ENCODE peak calls at places on chromosomes 12 and 14, in seven cellular contexts. N, B, K, Q, W, C and T are unnamed samples.

GRCh38 chr14:37131205-37131604 is 41.2 kb downstream of the SLC25A21 start:
- DNase-seq in N (no peak), B (no peak), K (no peak), Q (no peak), W (no peak), C (no peak), T (no peak)

GRCh38 chr12:70763666-70764065 is 126.4 kb upstream of the PTPRB start:
- DNase-seq in N (no peak), B (no peak), K (no peak), Q (no peak), W (no peak), C (no peak), T (no peak)

GRCh38 chr14:100540141-100540925 is 46.9 kb downstream of the BEGAIN start:
- DNase-seq in N (peak), B (no peak), K (peak), Q (peak), W (no peak), C (no peak), T (no peak)

GRCh38 chr14:77145975-77146740 is 4.6 kb upstream of the ZDHHC22 start:
- DNase-seq in N (peak), B (no peak), K (no peak), Q (no peak), W (no peak), C (no peak), T (no peak)

GRCh38 chr12:14664434-14665023 is 31.9 kb downstream of the GUCY2C start:
- DNase-seq in N (peak), B (no peak), K (no peak), Q (no peak), W (peak), C (no peak), T (no peak)

GRCh38 chr14:34060747-34061050 is 109.8 kb upstream of the EGLN3 start:
- DNase-seq in N (no peak), B (no peak), K (no peak), Q (no peak), W (no peak), C (no peak), T (no peak)

GRCh38 chr14:78107171-78107570 is 63.0 kb upstream of the NRXN3 start:
- DNase-seq in N (no peak), B (no peak), K (no peak), Q (no peak), W (no peak), C (no peak), T (no peak)

GRCh38 chr12:4137441-4137840 is 136.1 kb upstream of the CCND2 start:
- DNase-seq in N (no peak), B (no peak), K (no peak), Q (no peak), W (no peak), C (no peak), T (no peak)

GRCh38 chr14:65156568-65157366 is 54.5 kb upstream of the MAX start:
- DNase-seq in N (no peak), B (no peak), K (no peak), Q (no peak), W (no peak), C (peak), T (no peak)

GRCh38 chr12:47316609-47317049 is 236.9 kb upstream of the AMIGO2 start:
- DNase-seq in N (no peak), B (no peak), K (no peak), Q (no peak), W (peak), C (no peak), T (no peak)

DNA sequence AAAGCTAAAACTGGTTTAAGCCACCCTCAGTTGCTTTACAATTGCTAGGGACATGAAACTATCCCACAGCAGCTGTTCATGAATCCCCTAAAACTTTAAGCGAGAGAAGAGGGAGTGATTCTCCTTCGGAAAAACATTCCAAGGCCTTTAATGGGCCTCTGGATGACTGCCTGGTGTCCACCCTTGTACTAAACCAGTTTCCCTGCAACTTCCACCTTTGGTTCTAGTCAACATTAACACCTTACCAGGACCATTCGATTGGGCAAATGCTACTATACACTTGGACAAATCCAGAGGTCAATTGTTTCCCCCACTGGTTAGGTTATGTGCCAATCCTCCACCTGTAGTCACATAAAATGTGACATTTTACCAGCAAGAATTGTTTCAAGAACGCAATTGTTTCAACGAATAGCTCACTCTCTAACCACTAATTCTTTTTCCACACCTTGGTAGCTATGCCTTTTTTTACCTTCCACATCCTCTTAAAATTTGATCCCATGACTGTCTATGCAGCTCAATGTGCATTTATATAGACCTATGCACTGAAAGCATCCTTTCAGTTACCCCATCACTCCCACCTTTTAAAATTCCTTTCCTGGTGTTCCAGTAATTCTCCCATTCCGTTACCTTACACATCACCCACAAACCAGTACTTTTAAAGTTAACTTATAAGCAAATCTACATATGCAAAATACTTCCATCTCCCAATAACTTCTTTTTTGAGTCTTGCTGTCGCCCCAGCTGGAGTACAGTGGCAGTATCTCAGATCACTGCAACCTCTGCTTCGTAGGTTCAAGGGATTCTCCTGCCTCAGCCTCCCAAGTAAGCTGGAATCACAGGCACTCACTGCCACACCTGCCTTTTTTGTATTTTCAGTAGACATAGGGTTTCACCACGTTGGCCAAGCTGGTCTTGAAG is 3.6 kb downstream of the UBC start:
- DNase-seq in N (no peak), B (no peak), K (no peak), Q (no peak), W (no peak), C (no peak), T (no peak)
- H3K4me3 ChIP-seq in N (peak), B (no peak), K (peak), Q (peak), W (no peak), C (peak), T (peak)

GRCh38 chr14:47675239-47675488 is 241 bp downstream of the MDGA2 start:
- DNase-seq in N (no peak), B (no peak), K (no peak), Q (no peak), W (no peak), C (no peak), T (no peak)
- H3K4me3 ChIP-seq in N (no peak), B (no peak), K (peak), Q (peak), W (no peak), C (peak), T (peak)

DNA sequence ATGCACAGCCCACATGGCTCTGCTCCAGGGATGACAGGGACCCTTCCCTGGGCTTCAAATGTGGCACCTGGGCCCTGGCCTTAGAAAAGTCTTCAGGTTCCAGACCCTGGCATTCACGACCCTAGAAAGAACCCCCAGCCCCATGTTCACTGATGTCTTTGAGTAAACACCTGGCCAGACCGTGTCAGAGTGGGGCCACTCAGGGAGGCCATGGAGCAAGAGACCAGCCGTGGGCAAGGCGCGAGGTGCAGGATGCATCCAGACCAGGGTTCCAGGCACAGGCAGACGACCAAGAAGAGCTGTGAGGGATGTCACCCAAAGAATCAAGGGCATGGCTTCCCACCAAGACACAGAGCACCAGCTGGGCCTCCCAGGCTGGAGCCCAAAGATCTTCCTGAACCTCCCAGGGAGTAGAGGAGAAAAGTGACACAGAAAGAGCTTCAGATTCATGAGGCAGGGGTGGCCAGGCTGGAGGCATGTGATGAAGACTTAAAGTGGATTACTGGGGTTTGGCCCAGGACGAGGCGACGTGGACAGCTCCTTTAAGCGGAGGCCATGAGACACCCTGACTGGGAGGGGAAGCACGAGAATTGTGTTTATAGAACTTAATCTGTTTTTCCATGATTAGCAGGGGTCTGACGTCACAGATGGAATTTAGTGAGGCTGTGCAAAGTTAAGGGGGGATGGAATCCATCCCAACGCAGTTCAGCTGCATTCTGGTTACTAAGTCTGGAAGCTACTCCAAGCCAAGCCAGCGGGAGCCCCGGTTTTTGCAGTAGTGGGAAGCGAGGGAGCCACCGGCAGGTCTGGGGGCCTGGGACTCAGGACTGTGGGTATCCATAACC is 61.6 kb downstream of the ARL6IP4 start:
- DNase-seq in N (no peak), B (no peak), K (no peak), Q (no peak), W (no peak), C (peak), T (no peak)
- H3K4me3 ChIP-seq in N (no peak), B (no peak), K (no peak), Q (no peak), W (no peak), C (no peak), T (no peak)

GRCh38 chr12:29781705-29782266 is 2.0 kb downstream of the TMTC1 start:
- DNase-seq in N (no peak), B (no peak), K (no peak), Q (no peak), W (no peak), C (no peak), T (no peak)

GRCh38 chr12:29780084-29780483 is 3.7 kb downstream of the TMTC1 start:
- DNase-seq in N (no peak), B (no peak), K (no peak), Q (no peak), W (no peak), C (no peak), T (no peak)

GRCh38 chr12:29782821-29783772 is 645 bp downstream of the TMTC1 start:
- DNase-seq in N (peak), B (no peak), K (peak), Q (peak), W (peak), C (peak), T (no peak)

GRCh38 chr12:29782285-29782820 is 1.4 kb downstream of the TMTC1 start:
- DNase-seq in N (no peak), B (no peak), K (no peak), Q (no peak), W (peak), C (peak), T (no peak)

DNA sequence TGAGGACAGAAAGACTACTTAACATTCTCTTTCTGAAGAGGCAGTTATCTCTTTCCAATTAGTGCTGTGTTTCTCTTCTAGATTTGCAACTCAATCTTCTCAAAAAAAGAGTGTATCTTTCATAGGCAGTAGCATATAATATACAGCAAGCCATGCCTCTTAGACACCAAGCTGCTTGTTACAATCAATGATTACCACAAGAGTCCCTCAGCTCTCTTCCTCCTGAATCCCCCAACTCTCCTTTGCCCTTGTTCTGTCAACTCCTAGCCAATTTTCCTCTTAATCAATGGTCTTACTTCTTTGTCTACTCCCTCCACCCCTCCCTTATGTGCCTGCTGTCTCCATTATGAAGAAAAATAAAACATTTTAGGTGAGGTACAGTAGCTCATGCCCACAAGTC is 2.6 kb downstream of the TMTC1 start:
- DNase-seq in N (no peak), B (no peak), K (no peak), Q (no peak), W (no peak), C (no peak), T (no peak)
- H3K4me3 ChIP-seq in N (no peak), B (no peak), K (peak), Q (peak), W (no peak), C (peak), T (peak)

DNA sequence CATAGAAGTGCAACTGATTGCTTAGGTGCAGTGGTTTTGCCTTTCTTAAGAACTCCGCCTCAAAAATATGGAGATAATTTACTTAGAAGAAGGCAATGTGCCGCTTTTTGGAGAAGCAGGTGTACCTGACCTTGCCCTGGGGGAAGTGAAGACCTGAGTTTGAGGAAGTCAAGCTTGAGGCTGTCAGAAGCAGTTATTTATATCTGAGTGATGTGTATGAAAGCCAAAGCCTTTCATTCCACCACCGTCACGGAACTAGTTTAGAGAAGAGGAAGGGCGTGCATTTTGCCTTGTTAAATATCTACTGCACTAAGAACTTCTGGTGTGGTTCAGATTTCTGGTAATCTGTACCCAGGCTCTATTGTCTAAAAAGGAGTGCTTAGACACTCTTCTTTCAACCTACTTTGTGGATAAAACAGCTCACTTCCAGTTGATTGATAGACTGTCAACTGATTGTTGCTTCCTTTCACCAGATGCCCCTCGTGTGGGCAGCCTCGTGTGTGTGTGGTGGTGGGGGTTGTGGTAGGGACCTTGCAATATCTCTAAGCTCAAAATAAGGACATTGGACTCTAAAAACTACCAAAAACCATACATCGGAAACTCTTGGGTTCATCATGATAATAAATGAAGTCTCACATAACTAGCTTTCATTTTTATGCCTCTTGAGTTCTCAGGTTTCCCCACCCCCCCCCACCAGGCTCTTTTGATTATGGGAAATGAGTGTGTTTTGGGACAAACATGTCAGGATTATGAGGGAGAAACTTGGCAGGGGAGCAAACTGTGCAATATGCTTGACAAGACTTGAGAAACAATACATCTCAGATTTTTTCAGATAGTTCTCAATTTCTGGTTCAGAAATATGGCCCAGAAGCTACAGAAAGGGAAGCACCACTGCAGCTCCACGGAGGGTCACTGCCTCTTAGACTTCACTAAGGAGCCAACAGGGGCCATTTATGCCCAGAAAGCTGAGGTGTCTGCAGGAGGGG is 78.6 kb downstream of the ARF6 start:
- DNase-seq in N (no peak), B (peak), K (no peak), Q (no peak), W (peak), C (no peak), T (no peak)
- H3K4me3 ChIP-seq in N (no peak), B (peak), K (no peak), Q (no peak), W (no peak), C (peak), T (no peak)

GRCh38 chr12:56107242-56107641 is 2.9 kb downstream of the PA2G4 start:
- DNase-seq in N (no peak), B (no peak), K (no peak), Q (no peak), W (no peak), C (no peak), T (no peak)

GRCh38 chr12:56103823-56104108 is 593 bp upstream of the PA2G4 start:
- DNase-seq in N (no peak), B (no peak), K (no peak), Q (no peak), W (no peak), C (no peak), T (no peak)

GRCh38 chr12:56104815-56105476 is 587 bp downstream of the PA2G4 start:
- DNase-seq in N (peak), B (no peak), K (no peak), Q (no peak), W (peak), C (no peak), T (no peak)

GRCh38 chr12:56104109-56104814 is at the start of gene PA2G4:
- DNase-seq in N (peak), B (peak), K (peak), Q (peak), W (peak), C (peak), T (peak)

DNA sequence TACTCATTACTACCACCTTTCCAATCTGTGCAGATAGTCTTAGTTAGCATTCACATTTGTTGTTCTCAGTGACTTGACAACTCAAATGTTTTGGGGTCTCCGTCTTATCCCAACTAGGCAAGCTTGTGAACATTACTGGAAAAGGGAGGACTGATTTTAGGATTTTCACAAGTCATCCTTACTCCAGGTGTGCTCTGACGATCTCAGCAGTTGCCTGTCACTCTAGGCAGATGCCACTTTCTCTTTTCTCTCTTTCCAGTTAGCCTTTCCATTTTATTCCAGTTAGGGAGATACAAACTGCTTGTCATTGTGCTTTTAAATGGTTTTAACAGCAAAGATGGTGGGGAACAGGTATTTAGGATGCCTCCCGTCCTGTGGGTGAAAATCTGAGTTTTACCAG is 1.1 kb downstream of the PA2G4 start:
- DNase-seq in N (no peak), B (no peak), K (no peak), Q (no peak), W (no peak), C (no peak), T (no peak)
- H3K4me3 ChIP-seq in N (peak), B (peak), K (peak), Q (peak), W (peak), C (peak), T (peak)

GRCh38 chr14:44612002-44612401 is 104.9 kb upstream of the FSCB start:
- DNase-seq in N (no peak), B (no peak), K (no peak), Q (no peak), W (no peak), C (no peak), T (no peak)
- H3K4me3 ChIP-seq in N (no peak), B (no peak), K (no peak), Q (no peak), W (no peak), C (no peak), T (no peak)

GRCh38 chr14:92253381-92253894 is 69.5 kb upstream of the SLC24A4 start:
- DNase-seq in N (no peak), B (no peak), K (no peak), Q (no peak), W (no peak), C (no peak), T (no peak)
- H3K4me3 ChIP-seq in N (no peak), B (no peak), K (no peak), Q (no peak), W (no peak), C (no peak), T (no peak)